ENCODE peak calls at places on chromosomes 7 and 10, in nine cellular contexts. One of them, this sample, is unnamed.

GRCh38 chr10:46554166-46554781 is 2.2 kb downstream of the GPRIN2 start:
- DNase-seq in SJSA1: no peak
- DNase-seq in kidney epithelial cell: no peak
- DNase-seq in CD4-positive, alpha-beta T cell: no peak
- DNase-seq in thoracic aorta: no peak
- DNase-seq in GM04503: no peak
- DNase-seq in T-helper 9 cell: no peak
- DNase-seq in posterior vena cava: no peak
- DNase-seq in activated naive CD8-positive, alpha-beta T cell treated with anti-CD3 and anti-CD28 coated beads, Interleukin-2, amount 50 U/mL, for 24 hours: no peak
- DNase-seq in this sample: no peak

GRCh38 chr7:24440851-24441250 is 132.4 kb upstream of the PALS2 start:
- DNase-seq in GM04503: no peak
- DNase-seq in CD4-positive, alpha-beta T cell: no peak
- DNase-seq in thoracic aorta: no peak
- DNase-seq in activated naive CD8-positive, alpha-beta T cell treated with anti-CD3 and anti-CD28 coated beads, Interleukin-2, amount 50 U/mL, for 24 hours: no peak
- DNase-seq in posterior vena cava: no peak
- DNase-seq in T-helper 9 cell: no peak
- DNase-seq in kidney epithelial cell: no peak
- DNase-seq in SJSA1: no peak
- DNase-seq in this sample: no peak

GRCh38 chr7:75732764-75733630 is 5.7 kb downstream of the HIP1 start:
- DNase-seq in thoracic aorta: no peak
- DNase-seq in CD4-positive, alpha-beta T cell: no peak
- DNase-seq in kidney epithelial cell: peak
- DNase-seq in SJSA1: peak
- DNase-seq in activated naive CD8-positive, alpha-beta T cell treated with anti-CD3 and anti-CD28 coated beads, Interleukin-2, amount 50 U/mL, for 24 hours: no peak
- DNase-seq in posterior vena cava: no peak
- DNase-seq in T-helper 9 cell: no peak
- DNase-seq in GM04503: peak
- DNase-seq in this sample: no peak

GRCh38 chr10:60732240-60733188 is 45.8 kb upstream of the CDK1 start:
- DNase-seq in SJSA1: no peak
- DNase-seq in thoracic aorta: no peak
- DNase-seq in posterior vena cava: no peak
- DNase-seq in activated naive CD8-positive, alpha-beta T cell treated with anti-CD3 and anti-CD28 coated beads, Interleukin-2, amount 50 U/mL, for 24 hours: peak
- DNase-seq in GM04503: no peak
- DNase-seq in T-helper 9 cell: peak
- DNase-seq in kidney epithelial cell: no peak
- DNase-seq in CD4-positive, alpha-beta T cell: peak
- DNase-seq in this sample: no peak

GRCh38 chr10:84196083-84196482 is 1.7 kb downstream of the CDHR1 start:
- DNase-seq in T-helper 9 cell: no peak
- DNase-seq in kidney epithelial cell: no peak
- DNase-seq in activated naive CD8-positive, alpha-beta T cell treated with anti-CD3 and anti-CD28 coated beads, Interleukin-2, amount 50 U/mL, for 24 hours: no peak
- DNase-seq in posterior vena cava: no peak
- DNase-seq in thoracic aorta: no peak
- DNase-seq in GM04503: no peak
- DNase-seq in SJSA1: no peak
- DNase-seq in CD4-positive, alpha-beta T cell: no peak
- DNase-seq in this sample: no peak

GRCh38 chr7:159156436-159157245 is 12.0 kb upstream of the VIPR2 start:
- DNase-seq in activated naive CD8-positive, alpha-beta T cell treated with anti-CD3 and anti-CD28 coated beads, Interleukin-2, amount 50 U/mL, for 24 hours: no peak
- DNase-seq in posterior vena cava: no peak
- DNase-seq in T-helper 9 cell: no peak
- DNase-seq in thoracic aorta: no peak
- DNase-seq in kidney epithelial cell: no peak
- DNase-seq in GM04503: no peak
- DNase-seq in CD4-positive, alpha-beta T cell: no peak
- DNase-seq in SJSA1: no peak
- DNase-seq in this sample: no peak

GRCh38 chr10:43114031-43114742 is 24.1 kb upstream of the CSGALNACT2 start:
- DNase-seq in T-helper 9 cell: no peak
- DNase-seq in posterior vena cava: peak
- DNase-seq in GM04503: no peak
- DNase-seq in CD4-positive, alpha-beta T cell: no peak
- DNase-seq in thoracic aorta: no peak
- DNase-seq in activated naive CD8-positive, alpha-beta T cell treated with anti-CD3 and anti-CD28 coated beads, Interleukin-2, amount 50 U/mL, for 24 hours: no peak
- DNase-seq in kidney epithelial cell: no peak
- DNase-seq in SJSA1: no peak
- DNase-seq in this sample: no peak

GRCh38 chr7:91135703-91136102 is 128.5 kb upstream of the FZD1 start:
- DNase-seq in activated naive CD8-positive, alpha-beta T cell treated with anti-CD3 and anti-CD28 coated beads, Interleukin-2, amount 50 U/mL, for 24 hours: no peak
- DNase-seq in posterior vena cava: no peak
- DNase-seq in SJSA1: no peak
- DNase-seq in kidney epithelial cell: no peak
- DNase-seq in thoracic aorta: no peak
- DNase-seq in GM04503: no peak
- DNase-seq in T-helper 9 cell: no peak
- DNase-seq in CD4-positive, alpha-beta T cell: no peak
- DNase-seq in this sample: no peak

GRCh38 chr7:155345490-155345889 is 47.8 kb downstream of the INSIG1 start:
- DNase-seq in thoracic aorta: no peak
- DNase-seq in activated naive CD8-positive, alpha-beta T cell treated with anti-CD3 and anti-CD28 coated beads, Interleukin-2, amount 50 U/mL, for 24 hours: no peak
- DNase-seq in GM04503: no peak
- DNase-seq in posterior vena cava: no peak
- DNase-seq in CD4-positive, alpha-beta T cell: no peak
- DNase-seq in SJSA1: no peak
- DNase-seq in kidney epithelial cell: no peak
- DNase-seq in T-helper 9 cell: no peak
- DNase-seq in this sample: no peak

GRCh38 chr10:73859441-73860049 is 14.8 kb downstream of the CAMK2G start:
- DNase-seq in CD4-positive, alpha-beta T cell: peak
- DNase-seq in thoracic aorta: no peak
- DNase-seq in activated naive CD8-positive, alpha-beta T cell treated with anti-CD3 and anti-CD28 coated beads, Interleukin-2, amount 50 U/mL, for 24 hours: peak
- DNase-seq in T-helper 9 cell: peak
- DNase-seq in SJSA1: no peak
- DNase-seq in posterior vena cava: no peak
- DNase-seq in kidney epithelial cell: no peak
- DNase-seq in GM04503: no peak
- DNase-seq in this sample: no peak

GRCh38 chr10:130686680-130687300 is 550.6 kb downstream of the GLRX3 start:
- DNase-seq in kidney epithelial cell: no peak
- DNase-seq in GM04503: no peak
- DNase-seq in T-helper 9 cell: no peak
- DNase-seq in activated naive CD8-positive, alpha-beta T cell treated with anti-CD3 and anti-CD28 coated beads, Interleukin-2, amount 50 U/mL, for 24 hours: no peak
- DNase-seq in CD4-positive, alpha-beta T cell: no peak
- DNase-seq in posterior vena cava: peak
- DNase-seq in SJSA1: no peak
- DNase-seq in thoracic aorta: no peak
- DNase-seq in this sample: no peak

GRCh38 chr7:140869430-140869829 is 55.3 kb downstream of the BRAF start:
- DNase-seq in SJSA1: no peak
- DNase-seq in posterior vena cava: no peak
- DNase-seq in CD4-positive, alpha-beta T cell: no peak
- DNase-seq in T-helper 9 cell: no peak
- DNase-seq in thoracic aorta: no peak
- DNase-seq in GM04503: no peak
- DNase-seq in kidney epithelial cell: no peak
- DNase-seq in activated naive CD8-positive, alpha-beta T cell treated with anti-CD3 and anti-CD28 coated beads, Interleukin-2, amount 50 U/mL, for 24 hours: no peak
- DNase-seq in this sample: no peak

GRCh38 chr10:19014034-19014433 is 34.6 kb upstream of the MALRD1 start:
- DNase-seq in posterior vena cava: no peak
- DNase-seq in kidney epithelial cell: peak
- DNase-seq in GM04503: no peak
- DNase-seq in CD4-positive, alpha-beta T cell: no peak
- DNase-seq in T-helper 9 cell: no peak
- DNase-seq in activated naive CD8-positive, alpha-beta T cell treated with anti-CD3 and anti-CD28 coated beads, Interleukin-2, amount 50 U/mL, for 24 hours: no peak
- DNase-seq in thoracic aorta: no peak
- DNase-seq in SJSA1: no peak
- DNase-seq in this sample: no peak

GRCh38 chr7:155998328-155998691 is 186.0 kb upstream of the SHH start:
- DNase-seq in kidney epithelial cell: no peak
- DNase-seq in CD4-positive, alpha-beta T cell: no peak
- DNase-seq in T-helper 9 cell: no peak
- DNase-seq in posterior vena cava: peak
- DNase-seq in GM04503: no peak
- DNase-seq in activated naive CD8-positive, alpha-beta T cell treated with anti-CD3 and anti-CD28 coated beads, Interleukin-2, amount 50 U/mL, for 24 hours: peak
- DNase-seq in SJSA1: no peak
- DNase-seq in thoracic aorta: no peak
- DNase-seq in this sample: no peak

This sample was measured in smooth muscle cell of the brain vasculature.